ENCODE peak calls at places on chromosomes 5 and 9, in eight cellular contexts. I, X, T, D, C, H, L and Y are unnamed samples.

GRCh38 chr9:131704988-131705387 is 34.9 kb downstream of the RAPGEF1 start:
- DNase-seq in X (no peak), H (no peak), D (no peak), T (no peak), C (no peak), L (no peak), I (no peak), Y (no peak)

GRCh38 chr5:127330116-127330515 is 39.5 kb downstream of the MEGF10 start:
- DNase-seq in H (no peak), I (no peak), D (no peak), L (peak), X (no peak), C (no peak), T (no peak), Y (no peak)

GRCh38 chr9:137318976-137319375 is 16.9 kb upstream of the NRARP start:
- DNase-seq in H (no peak), T (no peak), I (no peak), X (no peak), L (no peak), D (peak), C (no peak), Y (no peak)

GRCh38 chr5:28301676-28302075 is 1263.3 kb upstream of the CDH9 start:
- DNase-seq in H (no peak), I (peak), C (no peak), L (peak), D (no peak), T (no peak), X (no peak), Y (no peak)

GRCh38 chr5:8520922-8521321 is 652.0 kb downstream of the MTRR start:
- DNase-seq in L (no peak), I (no peak), T (no peak), X (no peak), C (no peak), D (no peak), H (no peak), Y (no peak)

GRCh38 chr5:10590226-10591047 is 26.6 kb downstream of the ANKRD33B start:
- DNase-seq in H (no peak), T (no peak), L (peak), I (peak), C (no peak), D (no peak), X (no peak), Y (no peak)

GRCh38 chr5:171842777-171843053 is 57.1 kb downstream of the SMIM23 start:
- DNase-seq in T (no peak), X (no peak), L (no peak), H (no peak), D (no peak), I (no peak), C (no peak), Y (no peak)

GRCh38 chr9:77672183-77672582 is 24.1 kb upstream of the GNA14 start:
- DNase-seq in X (no peak), I (no peak), T (no peak), D (no peak), C (no peak), H (no peak), L (no peak), Y (no peak)

GRCh38 chr5:14574891-14575496 is 6.6 kb upstream of the OTULINL start:
- DNase-seq in I (peak), X (no peak), D (no peak), H (peak), T (no peak), C (no peak), L (no peak), Y (peak)

GRCh38 chr9:38371495-38371894 is 21.0 kb upstream of the ALDH1B1 start:
- DNase-seq in T (no peak), L (peak), D (no peak), I (peak), C (no peak), H (peak), X (no peak), Y (no peak)

GRCh38 chr9:106420511-106420944 is 442.4 kb upstream of the ZNF462 start:
- DNase-seq in T (no peak), X (no peak), L (no peak), I (peak), D (no peak), C (no peak), H (no peak), Y (no peak)

GRCh38 chr5:375921-376871 is 54.7 kb downstream of the AHRR start:
- DNase-seq in I (no peak), T (peak), C (peak), X (no peak), L (no peak), H (peak), D (no peak), Y (no peak)

GRCh38 chr5:139577689-139578347 is 16.7 kb downstream of the UBE2D2 start:
- DNase-seq in H (no peak), T (no peak), D (no peak), C (no peak), L (no peak), I (no peak), X (no peak), Y (no peak)

GRCh38 chr5:2711446-2712425 is 39.7 kb downstream of the IRX2 start:
- DNase-seq in T (no peak), L (no peak), I (no peak), D (no peak), X (no peak), H (no peak), C (no peak), Y (no peak)

GRCh38 chr9:2966846-2967372 is 123.0 kb upstream of the PUM3 start:
- DNase-seq in I (no peak), H (no peak), L (no peak), T (no peak), X (no peak), D (no peak), C (no peak), Y (no peak)

GRCh38 chr9:77488439-77489126 is 159.5 kb downstream of the GNA14 start:
- DNase-seq in C (no peak), L (peak), T (no peak), D (no peak), I (peak), H (no peak), X (no peak), Y (no peak)

GRCh38 chr5:55241756-55242155 is 8.3 kb upstream of the CCNO start:
- DNase-seq in C (no peak), I (no peak), D (no peak), H (no peak), L (no peak), T (no peak), X (no peak), Y (no peak)

GRCh38 chr5:135308752-135309151 is 90.3 kb downstream of the MACROH2A1 start:
- DNase-seq in C (no peak), T (no peak), H (no peak), I (peak), L (peak), D (no peak), X (no peak), Y (no peak)
- H3K27ac ChIP-seq in C (no peak), T (no peak), H (no peak), I (peak), L (no peak), D (no peak), X (no peak), Y (no peak)

GRCh38 chr5:95931118-95931833 is 30.4 kb downstream of the ELL2 start:
- DNase-seq in I (peak), H (no peak), X (no peak), L (no peak), D (no peak), T (no peak), C (no peak), Y (no peak)

GRCh38 chr5:95930541-95930940 is 31.1 kb downstream of the ELL2 start:
- DNase-seq in D (no peak), I (no peak), T (no peak), H (no peak), L (peak), X (no peak), C (no peak), Y (no peak)

GRCh38 chr5:95930141-95930540 is 31.5 kb downstream of the ELL2 start:
- DNase-seq in H (no peak), D (no peak), T (no peak), I (no peak), C (no peak), L (no peak), X (no peak), Y (no peak)

GRCh38 chr5:95927927-95928723 is 33.5 kb downstream of the ELL2 start:
- DNase-seq in T (no peak), I (no peak), D (no peak), X (no peak), H (no peak), L (peak), C (no peak), Y (no peak)

DNA sequence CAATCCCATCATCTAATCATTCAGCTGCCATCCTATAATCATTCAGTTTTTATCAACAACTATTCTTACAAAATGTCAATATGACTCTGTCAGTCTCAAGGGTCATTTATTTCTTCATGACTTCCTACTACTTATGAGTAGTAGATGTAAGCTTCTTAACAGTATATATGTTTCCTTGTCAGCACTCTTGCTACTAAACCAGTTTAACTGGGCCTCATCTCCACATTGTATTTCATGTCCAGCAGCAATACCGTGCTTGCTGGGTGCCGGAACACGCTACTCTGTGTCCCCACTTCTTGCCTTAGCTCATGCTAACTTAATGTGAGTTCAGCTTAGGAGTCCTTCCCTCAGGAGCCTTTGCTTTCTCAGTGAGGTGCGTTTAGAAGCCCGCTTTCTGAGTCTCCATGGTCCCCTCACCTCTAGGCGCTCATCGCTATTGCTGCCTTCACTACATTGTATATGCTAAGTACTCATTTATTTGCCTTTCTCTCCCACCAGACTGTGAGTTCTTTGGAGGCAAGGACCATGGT is 32.9 kb downstream of the ELL2 start:
- DNase-seq in X (no peak), L (no peak), D (no peak), I (no peak), T (no peak), H (no peak), C (no peak), Y (no peak)
- H3K27ac ChIP-seq in X (no peak), L (peak), D (no peak), I (no peak), T (no peak), H (no peak), C (no peak), Y (no peak)

DNA sequence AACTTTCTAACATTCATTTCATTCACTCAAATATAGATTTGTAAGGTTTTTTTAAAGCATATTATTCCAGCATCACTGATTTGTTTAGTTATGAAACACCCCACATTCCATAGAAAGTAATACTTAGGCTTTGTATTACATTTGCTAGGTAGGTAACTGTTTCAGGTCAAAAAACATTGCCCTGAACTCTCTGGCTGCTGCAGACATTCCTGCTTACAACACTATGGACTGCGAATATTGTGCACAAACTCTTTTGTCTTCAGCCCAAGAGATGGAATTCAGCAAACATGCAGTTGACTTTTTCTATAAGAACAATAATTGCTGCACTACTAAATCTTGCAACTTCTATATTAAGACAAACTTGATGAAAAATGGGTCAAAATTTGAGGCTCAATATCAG is 301.0 kb downstream of the ARL15 start:
- DNase-seq in C (no peak), T (no peak), D (no peak), I (no peak), L (no peak), X (no peak), H (no peak), Y (no peak)
- H3K27ac ChIP-seq in C (no peak), T (no peak), D (no peak), I (no peak), L (no peak), X (no peak), H (no peak), Y (no peak)

GRCh38 chr5:112412370-112412769 is 6.7 kb downstream of the EPB41L4A start:
- DNase-seq in C (no peak), D (no peak), X (no peak), T (no peak), I (peak), H (no peak), L (no peak), Y (no peak)
- H3K27ac ChIP-seq in C (no peak), D (no peak), X (no peak), T (no peak), I (no peak), H (no peak), L (no peak), Y (no peak)

GRCh38 chr5:73032635-73033034 is 76.8 kb downstream of the FCHO2 start:
- DNase-seq in H (no peak), I (no peak), L (no peak), T (no peak), D (no peak), C (no peak), X (no peak), Y (no peak)
- H3K27ac ChIP-seq in H (no peak), I (no peak), L (no peak), T (no peak), D (no peak), C (no peak), X (no peak), Y (no peak)

DNA sequence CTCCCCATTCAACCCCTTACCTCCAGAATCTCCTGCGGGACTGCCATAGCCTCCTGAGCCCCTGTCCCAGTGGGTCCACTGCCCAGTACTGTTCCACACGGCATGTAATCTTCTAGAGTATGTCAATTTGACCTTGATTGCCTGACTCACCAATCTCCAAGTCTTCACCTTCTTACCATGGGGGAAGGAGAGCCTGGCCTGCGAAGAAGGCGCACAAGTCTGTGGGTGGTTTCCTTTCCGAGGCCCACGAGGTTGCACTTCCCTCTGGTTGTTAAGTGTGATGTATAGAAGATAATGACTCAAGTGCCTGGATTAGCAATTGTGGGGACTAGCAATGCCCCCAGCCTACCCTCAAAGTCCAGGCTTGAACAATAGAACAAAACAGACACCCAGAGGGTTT is 8.1 kb upstream of the TENT4A start:
- DNase-seq in H (no peak), D (no peak), X (no peak), T (no peak), L (no peak), I (no peak), C (no peak), Y (no peak)
- H3K27ac ChIP-seq in H (no peak), D (no peak), X (no peak), T (no peak), L (peak), I (peak), C (peak), Y (no peak)